ENCODE peak calls at places on chromosomes 6 and 20, in four cellular contexts. One of them, this sample, is unnamed.
A peak's percentile ranks its signal among the peaks of the same experiment; 100 is the strongest.

GRCh38 chr6:32622545-32623401 is 14.4 kb upstream of the HLA-DQA1 start:
- DNase-seq in sigmoid colon: no peak
- DNase-seq in K562: no peak
- DNase-seq in tibial nerve: peak; percentile 8
- DNase-seq in this sample: no peak

GRCh38 chr6:106199998-106200397 is 113.9 kb downstream of the PRDM1 start:
- DNase-seq in K562: no peak
- DNase-seq in sigmoid colon: no peak
- DNase-seq in tibial nerve: no peak
- DNase-seq in this sample: no peak

GRCh38 chr6:31575335-31575901 is at the start of gene TNF:
- DNase-seq in sigmoid colon: peak; percentile 86
- DNase-seq in tibial nerve: peak; percentile 41
- DNase-seq in K562: no peak
- DNase-seq in this sample: peak; percentile 68

GRCh38 chr20:46991850-46992639 is 97.4 kb downstream of the EYA2 start:
- DNase-seq in tibial nerve: no peak
- DNase-seq in K562: no peak
- DNase-seq in sigmoid colon: no peak
- DNase-seq in this sample: no peak

GRCh38 chr6:131914967-131915751 is 36.0 kb downstream of the CCN2 start:
- DNase-seq in sigmoid colon: peak; percentile 81
- DNase-seq in tibial nerve: peak; percentile 92
- DNase-seq in K562: peak; percentile 59
- DNase-seq in this sample: peak; percentile 74

GRCh38 chr6:90387826-90388225 is 91.2 kb upstream of the BACH2 start:
- DNase-seq in tibial nerve: no peak
- DNase-seq in sigmoid colon: no peak
- DNase-seq in K562: no peak
- DNase-seq in this sample: no peak

GRCh38 chr20:58524814-58525213 is 9.6 kb upstream of the APCDD1L start:
- DNase-seq in tibial nerve: no peak
- DNase-seq in K562: no peak
- DNase-seq in sigmoid colon: peak; percentile 34
- DNase-seq in this sample: no peak

GRCh38 chr20:4192378-4193048 is 177.2 kb upstream of the RNF24 start:
- DNase-seq in K562: peak; percentile 86
- DNase-seq in tibial nerve: no peak
- DNase-seq in sigmoid colon: peak; percentile 50
- DNase-seq in this sample: no peak

GRCh38 chr6:167927246-167927645 is 70.2 kb upstream of the KIF25 start:
- DNase-seq in K562: no peak
- DNase-seq in sigmoid colon: no peak
- DNase-seq in tibial nerve: no peak
- DNase-seq in this sample: no peak

GRCh38 chr6:87277123-87277522 is 45.3 kb upstream of the SMIM8 start:
- DNase-seq in sigmoid colon: no peak
- DNase-seq in K562: no peak
- DNase-seq in tibial nerve: no peak
- DNase-seq in this sample: no peak

GRCh38 chr6:106082735-106083398 is 3.3 kb upstream of the PRDM1 start:
- DNase-seq in tibial nerve: no peak
- DNase-seq in K562: no peak
- DNase-seq in sigmoid colon: no peak
- DNase-seq in this sample: no peak

GRCh38 chr6:7166410-7167293 is 58.9 kb downstream of the RREB1 start:
- DNase-seq in K562: peak; percentile 84
- DNase-seq in sigmoid colon: no peak
- DNase-seq in tibial nerve: no peak
- DNase-seq in this sample: peak; percentile 54

GRCh38 chr6:155066371-155066770 is 71.3 kb downstream of the TIAM2 start:
- DNase-seq in K562: no peak
- DNase-seq in sigmoid colon: no peak
- DNase-seq in tibial nerve: no peak
- DNase-seq in this sample: no peak

GRCh38 chr6:15551798-15552197 is 111.0 kb downstream of the DTNBP1 start:
- DNase-seq in sigmoid colon: no peak
- DNase-seq in K562: no peak
- DNase-seq in tibial nerve: no peak
- DNase-seq in this sample: no peak

GRCh38 chr6:63598001-63598250 is 25.6 kb downstream of the LOC128125822 start:
- DNase-seq in sigmoid colon: no peak
- DNase-seq in tibial nerve: no peak
- DNase-seq in K562: no peak
- DNase-seq in this sample: peak; percentile 13

GRCh38 chr20:50277064-50277415 is 86.4 kb downstream of the CEBPB start:
- DNase-seq in K562: no peak
- DNase-seq in tibial nerve: no peak
- DNase-seq in sigmoid colon: no peak
- DNase-seq in this sample: no peak

GRCh38 chr6:33744001-33744848 is 2.5 kb downstream of the IP6K3 start:
- DNase-seq in sigmoid colon: peak; percentile 86
- DNase-seq in tibial nerve: peak; percentile 77
- DNase-seq in K562: peak; percentile 88
- DNase-seq in this sample: peak; percentile 85

GRCh38 chr6:33746036-33746600 is 587 bp downstream of the IP6K3 start:
- DNase-seq in K562: peak; percentile 36
- DNase-seq in sigmoid colon: peak; percentile 96
- DNase-seq in tibial nerve: peak; percentile 11
- DNase-seq in this sample: peak; percentile 58

GRCh38 chr6:33746651-33747100 is at the start of gene IP6K3:
- DNase-seq in sigmoid colon: peak; percentile 86
- DNase-seq in K562: no peak
- DNase-seq in tibial nerve: no peak
- DNase-seq in this sample: no peak

GRCh38 chr6:33744895-33745546 is 1.7 kb downstream of the IP6K3 start:
- DNase-seq in K562: no peak
- DNase-seq in tibial nerve: no peak
- DNase-seq in sigmoid colon: peak; percentile 94
- DNase-seq in this sample: peak; percentile 81

DNA sequence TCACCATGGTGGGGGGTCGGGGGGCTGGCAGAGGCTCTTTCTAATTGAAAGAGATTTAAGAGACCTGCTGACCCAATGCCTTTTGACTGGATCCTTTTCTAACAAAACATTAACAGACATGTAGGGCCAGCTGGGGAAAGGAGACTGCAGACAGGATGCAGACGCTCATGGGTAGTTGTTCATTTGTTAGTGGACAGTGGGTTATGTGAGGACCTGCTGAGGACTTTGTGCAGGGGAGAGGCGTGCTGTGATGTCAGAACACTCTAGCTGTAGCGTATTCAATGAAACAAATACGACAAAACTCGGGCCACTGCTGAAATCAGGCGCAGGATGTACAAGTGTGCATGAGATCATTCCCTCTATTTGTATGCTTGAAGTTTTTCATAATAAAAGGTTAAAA is 1.1 kb downstream of the IP6K3 start:
- DNase-seq in tibial nerve: no peak
- DNase-seq in K562: no peak
- DNase-seq in sigmoid colon: peak; percentile 78
- DNase-seq in this sample: peak; percentile 36
- TF ChIP-seq EP300 in tibial nerve: no peak
- TF ChIP-seq EP300 in K562: no peak
- TF ChIP-seq EP300 in sigmoid colon: peak; percentile 83
- TF ChIP-seq EP300 in this sample: peak; percentile 67

GRCh38 chr6:169479783-169480495 is 221.9 kb downstream of the WDR27 start:
- DNase-seq in sigmoid colon: no peak
- DNase-seq in K562: no peak
- DNase-seq in tibial nerve: no peak
- DNase-seq in this sample: no peak
- H3K27ac ChIP-seq in sigmoid colon: no peak overlapping the region
- H3K27ac ChIP-seq in K562: no peak overlapping the region
- H3K27ac ChIP-seq in tibial nerve: no peak overlapping the region
- H3K27ac ChIP-seq in this sample: no peak overlapping the region

GRCh38 chr6:4901256-4902061 is 102.4 kb downstream of the RPP40 start:
- DNase-seq in tibial nerve: no peak
- DNase-seq in K562: no peak
- DNase-seq in sigmoid colon: no peak
- DNase-seq in this sample: no peak
- TF ChIP-seq EP300 in tibial nerve: no peak
- TF ChIP-seq EP300 in K562: no peak
- TF ChIP-seq EP300 in sigmoid colon: no peak
- TF ChIP-seq EP300 in this sample: no peak

GRCh38 chr20:14710941-14711340 is 373.5 kb upstream of the FLRT3 start:
- DNase-seq in tibial nerve: no peak
- DNase-seq in K562: no peak
- DNase-seq in sigmoid colon: no peak
- DNase-seq in this sample: no peak

GRCh38 chr20:14707865-14708574 is 370.6 kb upstream of the FLRT3 start:
- DNase-seq in sigmoid colon: no peak
- DNase-seq in K562: no peak
- DNase-seq in tibial nerve: no peak
- DNase-seq in this sample: no peak

GRCh38 chr20:14712302-14712739 is 374.9 kb upstream of the FLRT3 start:
- DNase-seq in tibial nerve: no peak
- DNase-seq in K562: no peak
- DNase-seq in sigmoid colon: no peak
- DNase-seq in this sample: no peak

GRCh38 chr20:14709439-14709838 is 372.0 kb upstream of the FLRT3 start:
- DNase-seq in sigmoid colon: no peak
- DNase-seq in K562: no peak
- DNase-seq in tibial nerve: no peak
- DNase-seq in this sample: no peak

GRCh38 chr20:14711681-14712080 is 374.3 kb upstream of the FLRT3 start:
- DNase-seq in tibial nerve: no peak
- DNase-seq in sigmoid colon: no peak
- DNase-seq in K562: no peak
- DNase-seq in this sample: no peak
- H3K27ac ChIP-seq in tibial nerve: no peak overlapping the region
- H3K27ac ChIP-seq in sigmoid colon: no peak overlapping the region
- H3K27ac ChIP-seq in K562: no peak overlapping the region
- H3K27ac ChIP-seq in this sample: no peak overlapping the region

GRCh38 chr6:39251406-39251805 is 22.1 kb upstream of the KCNK5 start:
- DNase-seq in sigmoid colon: no peak
- DNase-seq in K562: no peak
- DNase-seq in tibial nerve: no peak
- DNase-seq in this sample: peak; percentile 41
- TF ChIP-seq EP300 in sigmoid colon: no peak
- TF ChIP-seq EP300 in K562: no peak
- TF ChIP-seq EP300 in tibial nerve: no peak
- TF ChIP-seq EP300 in this sample: no peak

DNA sequence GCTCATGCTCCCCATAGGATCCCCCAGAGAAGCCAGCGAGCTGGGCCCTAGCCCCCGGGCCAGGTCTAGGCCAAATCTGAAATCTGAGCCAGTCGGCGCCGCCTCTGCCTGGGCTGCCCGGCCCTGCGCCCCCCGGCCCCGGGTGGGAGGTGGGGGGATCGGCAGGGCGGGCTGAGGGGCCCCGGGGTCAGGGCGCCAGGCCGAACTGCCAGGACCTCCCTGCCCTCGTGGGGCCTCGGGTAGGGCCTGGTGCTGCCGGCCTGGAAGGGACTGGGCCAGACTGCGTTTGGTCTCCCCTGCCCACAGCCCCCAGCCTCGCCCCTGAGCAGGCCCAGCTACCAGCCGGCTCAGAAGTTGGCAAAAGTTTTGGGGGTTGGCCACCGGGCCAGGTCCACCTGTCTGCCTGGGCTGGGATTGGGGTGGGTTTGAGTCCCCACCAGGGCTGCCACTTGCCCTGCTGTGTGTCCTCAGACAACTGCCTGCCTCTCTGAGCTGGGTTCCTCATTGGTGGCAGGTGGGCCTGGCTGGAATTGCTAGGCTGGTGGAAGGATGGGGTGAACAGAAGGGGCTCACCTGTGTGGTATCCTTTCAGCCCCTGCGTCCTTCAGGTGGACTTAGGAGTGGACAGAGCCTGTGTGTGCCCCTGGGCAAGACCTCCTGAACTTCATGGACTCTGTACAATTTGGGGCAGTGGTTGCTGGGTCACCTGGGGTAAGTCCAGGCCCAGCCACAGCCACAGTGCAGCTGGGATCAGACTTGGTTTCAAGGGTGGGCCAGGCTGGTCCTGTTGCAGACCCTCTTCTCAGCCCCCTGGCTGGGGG is 796 bp downstream of the SRC start:
- DNase-seq in tibial nerve: no peak
- DNase-seq in K562: peak; percentile 9
- DNase-seq in sigmoid colon: peak; percentile 71
- DNase-seq in this sample: no peak
- H3K27ac ChIP-seq in tibial nerve: peak overlapping the region; percentile 88
- H3K27ac ChIP-seq in K562: no peak overlapping the region
- H3K27ac ChIP-seq in sigmoid colon: peak overlapping the region; percentile 89
- H3K27ac ChIP-seq in this sample: peak overlapping the region; percentile 93

GRCh38 chr6:170094686-170095272 is 196.1 kb downstream of the DLL1 start:
- DNase-seq in sigmoid colon: no peak
- DNase-seq in tibial nerve: no peak
- DNase-seq in K562: no peak
- DNase-seq in this sample: no peak

GRCh38 chr6:170096803-170097504 is 193.9 kb downstream of the DLL1 start:
- DNase-seq in K562: no peak
- DNase-seq in sigmoid colon: no peak
- DNase-seq in tibial nerve: no peak
- DNase-seq in this sample: no peak

GRCh38 chr6:170095273-170095976 is 195.5 kb downstream of the DLL1 start:
- DNase-seq in sigmoid colon: peak; percentile 48
- DNase-seq in K562: no peak
- DNase-seq in tibial nerve: no peak
- DNase-seq in this sample: no peak

GRCh38 chr6:170097505-170098427 is 193.1 kb downstream of the DLL1 start:
- DNase-seq in tibial nerve: no peak
- DNase-seq in K562: no peak
- DNase-seq in sigmoid colon: peak; percentile 41
- DNase-seq in this sample: peak; percentile 3

DNA sequence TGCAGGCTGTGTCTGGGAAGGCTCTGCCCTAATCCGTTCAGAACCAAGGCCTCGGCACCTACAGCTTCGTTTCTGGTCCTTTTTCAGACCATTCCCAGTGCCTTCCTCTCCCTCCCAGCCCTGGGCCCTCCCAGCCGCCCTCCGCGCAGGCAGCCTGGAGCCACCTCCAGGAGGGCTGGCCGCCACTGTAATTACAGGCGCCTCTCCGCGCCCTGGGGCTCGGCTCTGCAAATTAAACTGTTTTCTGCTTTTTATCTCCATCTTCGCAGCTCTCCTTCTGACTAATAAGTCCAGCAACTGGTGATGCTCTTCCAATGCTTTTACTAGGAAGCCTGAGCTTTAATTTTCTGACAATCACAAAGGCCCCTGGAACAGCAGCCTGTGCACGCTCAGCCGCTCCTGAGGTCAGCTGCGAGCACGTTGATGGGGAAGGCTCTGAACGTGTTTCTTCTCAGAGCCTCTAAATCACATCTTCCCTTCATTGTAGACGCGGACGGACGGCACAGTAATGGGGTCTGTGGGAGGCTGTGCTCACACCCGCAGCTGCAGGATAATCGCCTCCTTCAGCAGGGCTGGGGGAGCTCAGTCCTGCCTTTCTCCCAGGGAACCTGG is 194.6 kb downstream of the DLL1 start:
- DNase-seq in K562: no peak
- DNase-seq in tibial nerve: no peak
- DNase-seq in sigmoid colon: peak; percentile 52
- DNase-seq in this sample: no peak
- TF ChIP-seq EP300 in K562: no peak
- TF ChIP-seq EP300 in tibial nerve: no peak
- TF ChIP-seq EP300 in sigmoid colon: no peak
- TF ChIP-seq EP300 in this sample: no peak

This sample was measured in transverse colon.